ENCODE peak calls at places on chromosome 18, in nine cellular contexts. S, K, Y, C, L, Z, B, H and F are unnamed samples.

GRCh38 chr18:37546023-37546537 is 19.5 kb downstream of the CELF4 start:
- DNase-seq in Y (no peak), B (no peak), H (peak; percentile 87), K (no peak), L (no peak), Z (no peak), C (no peak), S (no peak), F (no peak)

GRCh38 chr18:2978208-2978607 is 34.7 kb downstream of the LPIN2 start:
- DNase-seq in Z (no peak), L (no peak), C (no peak), Y (peak; percentile 70), S (no peak), B (no peak), H (no peak), K (no peak), F (no peak)

GRCh38 chr18:48851563-48851962 is 99.2 kb downstream of the SMAD7 start:
- DNase-seq in L (no peak), Z (peak; percentile 43), B (no peak), K (no peak), C (peak; percentile 75), Y (no peak), S (no peak), H (peak; percentile 77), F (no peak)

GRCh38 chr18:28015671-28016070 is 161.3 kb downstream of the CDH2 start:
- DNase-seq in Z (no peak), Y (no peak), H (no peak), B (no peak), C (no peak), L (peak; percentile 72), S (no peak), K (no peak), F (no peak)

GRCh38 chr18:3798032-3798431 is 348.1 kb downstream of the TGIF1 start:
- DNase-seq in C (no peak), L (no peak), K (no peak), Y (no peak), H (no peak), Z (no peak), S (no peak), B (no peak), F (no peak)

GRCh38 chr18:3649559-3650426 is 199.8 kb downstream of the TGIF1 start:
- DNase-seq in C (no peak), L (no peak), K (no peak), H (no peak), Z (no peak), S (no peak), Y (peak; percentile 64), B (no peak), F (no peak)

GRCh38 chr18:23664674-23665073 is 2.0 kb upstream of the ANKRD29 start:
- DNase-seq in L (no peak), H (no peak), B (no peak), C (no peak), S (no peak), Z (no peak), K (no peak), Y (no peak), F (no peak)

GRCh38 chr18:7980661-7981060 is 413.5 kb downstream of the PTPRM start:
- DNase-seq in L (no peak), C (no peak), H (no peak), Y (no peak), Z (no peak), K (no peak), S (no peak), B (no peak), F (no peak)

GRCh38 chr18:50862401-50862800 is 16.5 kb upstream of the ME2 start:
- DNase-seq in Z (no peak), Y (no peak), S (no peak), H (no peak), C (no peak), B (no peak), K (no peak), L (no peak), F (no peak)

GRCh38 chr18:23225518-23225917 is 90.2 kb downstream of the CABLES1 start:
- DNase-seq in H (no peak), C (no peak), B (no peak), L (peak; percentile 55), S (no peak), K (no peak), Y (peak; percentile 94), Z (no peak), F (no peak)

GRCh38 chr18:73933666-73934065 is 214.0 kb downstream of the FBXO15 start:
- DNase-seq in K (no peak), C (no peak), H (no peak), B (no peak), Y (no peak), L (no peak), S (no peak), Z (no peak), F (no peak)

GRCh38 chr18:24140697-24141096 is 1.8 kb downstream of the CABYR start:
- DNase-seq in Y (no peak), B (no peak), K (no peak), L (no peak), S (no peak), Z (no peak), C (no peak), H (no peak), F (no peak)

GRCh38 chr18:49006641-49007136 is 55.9 kb upstream of the SMAD7 start:
- DNase-seq in B (no peak), C (no peak), Z (no peak), Y (no peak), L (peak; percentile 88), H (no peak), S (no peak), K (no peak), F (no peak)

GRCh38 chr18:12376034-12376717 is 851 bp downstream of the AFG3L2 start:
- DNase-seq in S (no peak), C (peak; percentile 74), L (no peak), H (no peak), B (no peak), Y (peak; percentile 28), Z (peak; percentile 24), K (peak; percentile 16), F (peak; percentile 29)

GRCh38 chr18:32576296-32576916 is 105.7 kb upstream of the GAREM1 start:
- DNase-seq in Z (no peak), C (no peak), Y (peak; percentile 67), B (peak; percentile 11), L (no peak), H (peak; percentile 78), K (no peak), S (no peak), F (no peak)

GRCh38 chr18:34643982-34644381 is 66.1 kb upstream of the DTNA start:
- DNase-seq in C (no peak), Z (no peak), B (no peak), H (no peak), K (no peak), Y (peak; percentile 63), L (no peak), S (no peak), F (no peak)

GRCh38 chr18:10488022-10488421 is 33.6 kb downstream of the APCDD1 start:
- DNase-seq in H (no peak), B (no peak), S (no peak), Z (no peak), C (no peak), L (no peak), Y (peak; percentile 24), K (no peak), F (no peak)

GRCh38 chr18:79599503-79599931 is 80.1 kb upstream of the CTDP1 start:
- DNase-seq in C (peak; percentile 17), Z (no peak), L (no peak), S (no peak), Y (peak; percentile 36), K (no peak), B (no peak), H (peak; percentile 64), F (no peak)

GRCh38 chr18:54043484-54044256 is 180.8 kb downstream of the MBD2 start:
- DNase-seq in H (no peak), Z (no peak), K (no peak), B (no peak), C (no peak), Y (peak; percentile 56), L (no peak), S (no peak), F (no peak)

GRCh38 chr18:26549486-26550435 is 1.4 kb upstream of the KCTD1 start:
- DNase-seq in K (peak; percentile 17), L (peak; percentile 46), Z (peak; percentile 72), Y (peak; percentile 63), C (peak; percentile 81), B (peak; percentile 51), H (peak; percentile 93), S (peak; percentile 16), F (peak; percentile 36)

GRCh38 chr18:75811156-75811555 is 383.7 kb upstream of the SMIM21 start:
- DNase-seq in K (no peak), B (no peak), L (peak; percentile 48), S (no peak), Y (peak; percentile 0), H (no peak), Z (no peak), C (no peak), F (no peak)

GRCh38 chr18:47953471-47953931 is 23.0 kb upstream of the SMAD2 start:
- DNase-seq in S (peak; percentile 23), L (peak; percentile 78), Y (no peak), H (peak; percentile 93), Z (no peak), C (no peak), B (no peak), K (peak; percentile 25), F (peak; percentile 34)

GRCh38 chr18:44320619-44321460 is 359.8 kb upstream of the SETBP1 start:
- DNase-seq in Y (no peak), Z (no peak), H (peak; percentile 67), K (no peak), B (no peak), L (no peak), S (no peak), C (no peak), F (no peak)

GRCh38 chr18:12154356-12154755 is 60.7 kb downstream of the ANKRD62 start:
- DNase-seq in K (no peak), Z (no peak), L (no peak), C (no peak), B (no peak), H (no peak), S (no peak), Y (no peak), F (no peak)

GRCh38 chr18:48776641-48777025 is 174.1 kb downstream of the SMAD7 start:
- DNase-seq in Z (no peak), B (no peak), K (no peak), L (no peak), C (no peak), H (peak; percentile 37), S (no peak), Y (no peak), F (no peak)

GRCh38 chr18:50749421-50749820 is 70.4 kb downstream of the MRO start:
- DNase-seq in S (no peak), Y (no peak), C (no peak), H (no peak), B (no peak), L (no peak), Z (no peak), K (no peak), F (no peak)

GRCh38 chr18:33951031-33951430 is 273.7 kb downstream of the NOL4 start:
- DNase-seq in K (no peak), H (no peak), S (no peak), B (no peak), Y (peak; percentile 3), C (no peak), Z (no peak), L (no peak), F (no peak)

GRCh38 chr18:44716697-44717163 is 36.0 kb downstream of the SETBP1 start:
- DNase-seq in Z (no peak), Y (no peak), C (no peak), S (no peak), H (no peak), B (no peak), L (no peak), K (peak; percentile 61), F (peak; percentile 58)

GRCh38 chr18:36454258-36454657 is 156.7 kb downstream of the FHOD3 start:
- DNase-seq in S (no peak), K (no peak), Y (no peak), Z (no peak), C (no peak), B (no peak), L (no peak), H (no peak), F (no peak)

GRCh38 chr18:11872479-11873136 is 21.4 kb downstream of the CHMP1B start:
- DNase-seq in K (no peak), C (peak; percentile 41), S (no peak), Z (peak; percentile 64), B (no peak), Y (peak; percentile 66), L (peak; percentile 9), H (no peak), F (no peak)

GRCh38 chr18:50629148-50629631 is 69.3 kb downstream of the MAPK4 start:
- DNase-seq in Y (peak; percentile 13), Z (no peak), S (no peak), C (no peak), B (no peak), H (no peak), K (no peak), L (peak; percentile 76), F (no peak)